ENCODE peak calls at places on chromosomes 5 and 9, in five cellular contexts. J is neural progenitor cell, P is GM23338, D is MM.1S, V is OCI-LY7. E is an unnamed sample.

GRCh38 chr5:141496038-141496437 is 7.2 kb downstream of the PCDHGC5 start:
- DNase-seq in J (no peak), P (peak; percentile 45), D (no peak), V (no peak), E (no peak)

GRCh38 chr5:10454591-10455272 is 13.1 kb downstream of the ROPN1L start:
- DNase-seq in J (no peak), P (no peak), D (no peak), V (no peak), E (no peak)

GRCh38 chr9:95497772-95498171 is 19.0 kb downstream of the PTCH1 start:
- DNase-seq in J (no peak), P (no peak), D (no peak), V (no peak), E (peak; percentile 62)

GRCh38 chr5:164230341-164230740 is 724.9 kb downstream of the MAT2B start:
- DNase-seq in J (no peak), P (no peak), D (no peak), V (no peak), E (no peak)

GRCh38 chr5:19270153-19270552 is 717.8 kb downstream of the CDH18 start:
- DNase-seq in J (peak; percentile 27), P (peak; percentile 15), D (peak; percentile 98), V (peak; percentile 99), E (no peak)

GRCh38 chr5:11302663-11303062 is 541.6 kb upstream of the DAP start:
- DNase-seq in J (no peak), P (no peak), D (no peak), V (no peak), E (no peak)

GRCh38 chr9:97557606-97558095 is 56.2 kb downstream of the TMOD1 start:
- DNase-seq in J (no peak), P (no peak), D (no peak), V (no peak), E (peak; percentile 25)

GRCh38 chr5:73446631-73447233 is 1.8 kb downstream of the FOXD1 start:
- DNase-seq in J (peak; percentile 58), P (peak; percentile 52), D (peak; percentile 8), V (no peak), E (no peak)

GRCh38 chr9:120439147-120439546 is 140.8 kb downstream of the CDK5RAP2 start:
- DNase-seq in J (peak; percentile 45), P (peak; percentile 75), D (peak; percentile 10), V (peak; percentile 25), E (peak; percentile 28)

GRCh38 chr9:137294684-137295312 is 7.3 kb downstream of the NRARP start:
- DNase-seq in J (peak; percentile 44), P (peak; percentile 74), D (no peak), V (no peak), E (peak; percentile 56)

GRCh38 chr9:99426443-99426842 is 204.4 kb downstream of the SEC61B start:
- DNase-seq in J (no peak), P (no peak), D (no peak), V (no peak), E (no peak)

GRCh38 chr5:151214614-151215545 is 9.0 kb downstream of the CCDC69 start:
- DNase-seq in J (no peak), P (no peak), D (peak; percentile 72), V (peak; percentile 100), E (peak; percentile 28)

GRCh38 chr5:14168139-14168792 is 25.1 kb downstream of the TRIO start:
- DNase-seq in J (no peak), P (no peak), D (no peak), V (peak; percentile 42), E (no peak)

GRCh38 chr5:160312960-160313734 is 783 bp upstream of the CCNJL start:
- DNase-seq in J (peak; percentile 10), P (no peak), D (no peak), V (no peak), E (no peak)

GRCh38 chr9:69324549-69325401 is at the start of gene ENTREP1:
- DNase-seq in J (peak; percentile 70), P (peak; percentile 85), D (peak; percentile 60), V (no peak), E (peak; percentile 78)

GRCh38 chr5:29654990-29655389 is 1538.5 kb upstream of the CDH6 start:
- DNase-seq in J (no peak), P (no peak), D (no peak), V (no peak), E (no peak)

GRCh38 chr9:10050016-10050415 is 562.8 kb downstream of the PTPRD start:
- DNase-seq in J (no peak), P (no peak), D (no peak), V (no peak), E (no peak)

GRCh38 chr5:151896041-151896691 is 28.5 kb downstream of the GLRA1 start:
- DNase-seq in J (no peak), P (peak; percentile 58), D (no peak), V (no peak), E (peak; percentile 8)

GRCh38 chr9:5510360-5510931 is at the start of gene PDCD1LG2:
- DNase-seq in J (no peak), P (no peak), D (peak; percentile 57), V (no peak), E (no peak)

GRCh38 chr5:67015577-67016290 is 180.9 kb downstream of the CD180 start:
- DNase-seq in J (no peak), P (no peak), D (no peak), V (no peak), E (peak; percentile 19)

GRCh38 chr5:151183451-151184245 is 26.1 kb upstream of the ANXA6 start:
- DNase-seq in J (no peak), P (no peak), D (no peak), V (no peak), E (no peak)

GRCh38 chr5:124056326-124057160 is 544.6 kb downstream of the CSNK1G3 start:
- DNase-seq in J (no peak), P (no peak), D (no peak), V (peak; percentile 48), E (no peak)

GRCh38 chr5:31702709-31703108 is 63.8 kb downstream of the PDZD2 start:
- DNase-seq in J (no peak), P (no peak), D (no peak), V (no peak), E (peak; percentile 19)

DNA sequence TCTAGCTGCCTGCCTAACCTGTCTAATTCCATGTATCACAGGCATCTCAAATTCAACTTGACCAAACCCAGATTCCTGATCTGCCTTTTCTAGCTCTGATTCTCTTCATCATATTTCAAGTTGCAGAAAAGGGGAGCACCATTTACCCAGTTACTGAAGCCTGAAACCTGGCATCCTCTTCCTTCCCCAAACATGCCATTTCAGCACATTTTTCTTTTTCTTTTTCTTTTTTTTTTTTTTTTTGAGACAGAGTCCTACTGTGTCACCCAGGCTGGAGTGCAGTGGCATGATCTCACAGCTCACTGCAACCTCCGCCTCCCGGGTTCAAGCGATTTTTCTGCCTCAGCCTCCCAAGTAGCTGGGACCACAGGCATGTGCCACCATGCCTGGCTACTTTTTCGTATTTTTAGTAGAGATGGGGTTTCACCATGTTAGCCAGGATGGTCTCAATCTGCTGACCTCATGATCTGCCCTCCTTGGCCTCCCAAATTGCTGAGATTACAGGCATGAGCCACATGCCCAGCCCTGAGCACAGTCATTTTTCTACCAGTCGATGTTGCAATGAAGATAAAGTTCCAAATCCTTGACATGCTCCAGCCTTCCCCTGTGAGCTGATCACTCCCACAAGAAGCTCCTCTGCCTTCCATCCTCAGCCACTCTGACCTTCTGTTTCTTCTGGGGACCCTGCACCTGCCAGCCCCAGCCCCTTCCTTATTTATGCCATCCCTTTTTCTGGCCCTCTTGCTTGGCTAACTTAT is 32.2 kb downstream of the ACER2 start:
- DNase-seq in J (no peak), P (no peak), D (no peak), V (no peak), E (no peak)
- TF ChIP-seq EZH2phosphoT487 in J (no peak), P (no peak), D (no peak), V (no peak), E (no peak)

DNA sequence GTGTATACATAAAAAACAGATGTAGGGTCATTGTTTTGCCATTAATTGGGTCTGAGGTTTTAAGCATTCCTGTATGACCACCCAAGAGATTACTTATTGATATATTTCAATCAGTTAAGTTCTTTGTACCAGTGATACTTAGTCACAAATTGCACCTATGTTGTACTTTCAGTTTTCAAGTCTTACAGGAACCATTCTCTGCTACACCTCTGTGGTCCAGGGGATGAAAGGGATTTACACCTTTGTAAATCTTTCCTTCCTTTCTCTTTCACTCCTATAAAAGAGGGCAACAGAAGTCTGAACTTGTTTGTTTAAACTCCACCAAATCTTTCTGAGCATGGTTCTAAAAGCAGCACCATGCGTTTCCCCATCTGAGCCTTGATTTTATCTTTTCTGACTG is 86.1 kb downstream of the DEPDC1B start:
- DNase-seq in J (no peak), P (no peak), D (peak; percentile 56), V (no peak), E (no peak)
- H3K4me3 ChIP-seq in J (no peak overlapping the region), P (no peak overlapping the region), D (no peak overlapping the region), V (no peak overlapping the region), E (no peak overlapping the region)

GRCh38 chr5:177433658-177434217 is 7.3 kb downstream of the GRK6 start:
- DNase-seq in J (no peak), P (no peak), D (no peak), V (no peak), E (no peak)

GRCh38 chr5:177435847-177436536 is 9.5 kb downstream of the GRK6 start:
- DNase-seq in J (no peak), P (no peak), D (no peak), V (no peak), E (no peak)

GRCh38 chr5:177432905-177433657 is 6.6 kb downstream of the GRK6 start:
- DNase-seq in J (no peak), P (no peak), D (no peak), V (no peak), E (no peak)

GRCh38 chr5:177434942-177435738 is 8.7 kb downstream of the GRK6 start:
- DNase-seq in J (no peak), P (no peak), D (no peak), V (no peak), E (no peak)

DNA sequence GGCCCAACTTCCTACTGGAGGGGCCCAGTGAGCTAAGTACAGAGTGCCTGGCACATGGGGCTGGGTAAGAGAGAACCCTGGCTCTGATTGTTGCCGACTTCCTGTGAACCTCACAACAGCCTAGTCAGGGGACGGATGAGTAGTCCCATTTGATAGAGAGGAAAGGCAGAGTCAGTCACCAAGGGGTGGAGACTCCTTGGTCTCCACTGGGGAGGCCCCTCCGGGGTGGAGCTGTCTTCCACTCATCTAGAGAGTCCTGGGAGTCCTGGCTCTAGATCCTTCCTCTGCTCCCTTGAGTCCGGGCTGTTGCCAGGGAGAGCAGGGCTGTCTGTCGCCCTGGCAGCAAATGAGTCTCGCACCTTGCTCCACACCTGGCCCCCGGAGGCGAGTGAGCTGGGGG is 8.0 kb downstream of the GRK6 start:
- DNase-seq in J (no peak), P (no peak), D (no peak), V (no peak), E (no peak)
- H3K4me1 ChIP-seq in J (no peaks in the 10 kb centered on the region), P (no peaks in the 10 kb centered on the region), D (peaks cover 31% of the 10 kb centered on the region), V (peaks cover 32% of the 10 kb centered on the region), E (no peaks in the 10 kb centered on the region)

DNA sequence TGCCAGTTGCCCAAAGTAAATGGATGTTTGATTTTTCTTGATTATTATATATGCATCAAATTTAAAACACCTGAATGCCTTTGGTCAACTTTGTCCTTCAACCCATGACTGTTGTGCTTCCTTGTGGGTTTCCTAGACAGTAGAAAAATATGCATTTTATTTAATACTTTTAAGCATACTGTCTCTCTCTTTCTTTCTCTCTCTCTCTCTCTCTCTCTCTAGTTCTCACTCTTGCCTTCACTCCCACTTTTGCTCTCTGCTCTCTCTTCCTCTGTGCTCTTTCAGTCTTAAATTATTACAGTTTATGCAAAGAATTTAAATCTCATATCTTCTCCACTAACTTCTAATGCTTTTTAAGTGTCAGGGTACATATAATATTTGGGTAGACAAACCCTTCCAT is 173.0 kb downstream of the PARP8 start:
- DNase-seq in J (no peak), P (no peak), D (no peak), V (no peak), E (no peak)
- TF ChIP-seq EZH2phosphoT487 in J (no peak), P (no peak), D (no peak), V (no peak), E (no peak)

E was measured in hepatocyte.